ENCODE peak calls at places on chromosomes 3 and 15, in seven cellular contexts. One of them, this sample, is unnamed.

GRCh38 chr15:78000089-78000926 is 77.2 kb downstream of the TBC1D2B start:
- DNase-seq in cardiac fibroblast: peak; percentile 45
- DNase-seq in MM.1S: peak; percentile 75
- DNase-seq in thoracic aorta: no peak
- DNase-seq in PC-9: peak; percentile 66
- DNase-seq in mammary epithelial cell: peak; percentile 16
- DNase-seq in heart right ventricle: peak; percentile 57
- DNase-seq in this sample: no peak

GRCh38 chr15:64460737-64461576 is 579 bp downstream of the ZNF609 start:
- DNase-seq in cardiac fibroblast: peak; percentile 84
- DNase-seq in PC-9: peak; percentile 33
- DNase-seq in MM.1S: peak; percentile 49
- DNase-seq in mammary epithelial cell: peak; percentile 84
- DNase-seq in thoracic aorta: no peak
- DNase-seq in heart right ventricle: peak; percentile 51
- DNase-seq in this sample: peak; percentile 56

GRCh38 chr3:10263549-10264363 is 15.5 kb downstream of the TATDN2 start:
- DNase-seq in heart right ventricle: peak; percentile 28
- DNase-seq in PC-9: peak; percentile 9
- DNase-seq in MM.1S: no peak
- DNase-seq in cardiac fibroblast: peak; percentile 57
- DNase-seq in thoracic aorta: no peak
- DNase-seq in mammary epithelial cell: peak; percentile 18
- DNase-seq in this sample: no peak

GRCh38 chr3:48472673-48472922 is 26.1 kb downstream of the ATRIP start:
- DNase-seq in PC-9: no peak
- DNase-seq in cardiac fibroblast: no peak
- DNase-seq in thoracic aorta: no peak
- DNase-seq in mammary epithelial cell: no peak
- DNase-seq in MM.1S: no peak
- DNase-seq in heart right ventricle: peak; percentile 24
- DNase-seq in this sample: no peak

GRCh38 chr15:29612096-29612495 is 210.2 kb downstream of the TJP1 start:
- DNase-seq in thoracic aorta: no peak
- DNase-seq in cardiac fibroblast: peak; percentile 96
- DNase-seq in heart right ventricle: no peak
- DNase-seq in mammary epithelial cell: no peak
- DNase-seq in PC-9: no peak
- DNase-seq in MM.1S: no peak
- DNase-seq in this sample: peak; percentile 10

GRCh38 chr3:188287339-188287738 is 133.4 kb downstream of the LPP start:
- DNase-seq in heart right ventricle: no peak
- DNase-seq in cardiac fibroblast: no peak
- DNase-seq in PC-9: no peak
- DNase-seq in mammary epithelial cell: no peak
- DNase-seq in MM.1S: no peak
- DNase-seq in thoracic aorta: no peak
- DNase-seq in this sample: no peak

GRCh38 chr3:126456766-126457388 is 18.8 kb downstream of the ZXDC start:
- DNase-seq in heart right ventricle: no peak
- DNase-seq in mammary epithelial cell: no peak
- DNase-seq in PC-9: no peak
- DNase-seq in cardiac fibroblast: no peak
- DNase-seq in MM.1S: no peak
- DNase-seq in thoracic aorta: no peak
- DNase-seq in this sample: no peak

GRCh38 chr15:91963051-91963450 is 109.5 kb downstream of the SLCO3A1 start:
- DNase-seq in cardiac fibroblast: no peak
- DNase-seq in thoracic aorta: no peak
- DNase-seq in PC-9: no peak
- DNase-seq in mammary epithelial cell: no peak
- DNase-seq in MM.1S: no peak
- DNase-seq in heart right ventricle: no peak
- DNase-seq in this sample: no peak

GRCh38 chr15:70121656-70122297 is 24.1 kb upstream of the TLE3 start:
- DNase-seq in PC-9: no peak
- DNase-seq in mammary epithelial cell: peak; percentile 63
- DNase-seq in cardiac fibroblast: peak; percentile 89
- DNase-seq in MM.1S: no peak
- DNase-seq in thoracic aorta: no peak
- DNase-seq in heart right ventricle: no peak
- DNase-seq in this sample: peak; percentile 58

GRCh38 chr3:71255498-71255897 is 328.0 kb downstream of the FOXP1 start:
- DNase-seq in heart right ventricle: no peak
- DNase-seq in thoracic aorta: no peak
- DNase-seq in MM.1S: no peak
- DNase-seq in PC-9: no peak
- DNase-seq in cardiac fibroblast: no peak
- DNase-seq in mammary epithelial cell: no peak
- DNase-seq in this sample: no peak

GRCh38 chr15:79598639-79599038 is 166.5 kb downstream of the MINAR1 start:
- DNase-seq in thoracic aorta: no peak
- DNase-seq in MM.1S: no peak
- DNase-seq in mammary epithelial cell: no peak
- DNase-seq in PC-9: no peak
- DNase-seq in heart right ventricle: no peak
- DNase-seq in cardiac fibroblast: no peak
- DNase-seq in this sample: no peak

GRCh38 chr15:79595271-79595670 is 163.1 kb downstream of the MINAR1 start:
- DNase-seq in MM.1S: no peak
- DNase-seq in mammary epithelial cell: no peak
- DNase-seq in cardiac fibroblast: no peak
- DNase-seq in PC-9: no peak
- DNase-seq in heart right ventricle: no peak
- DNase-seq in thoracic aorta: no peak
- DNase-seq in this sample: no peak

GRCh38 chr15:79595995-79596622 is 164.0 kb downstream of the MINAR1 start:
- DNase-seq in cardiac fibroblast: peak; percentile 87
- DNase-seq in heart right ventricle: peak; percentile 8
- DNase-seq in mammary epithelial cell: peak; percentile 81
- DNase-seq in thoracic aorta: no peak
- DNase-seq in MM.1S: peak; percentile 96
- DNase-seq in PC-9: peak; percentile 55
- DNase-seq in this sample: peak; percentile 22

GRCh38 chr15:79592126-79592525 is 160.0 kb downstream of the MINAR1 start:
- DNase-seq in MM.1S: no peak
- DNase-seq in PC-9: no peak
- DNase-seq in mammary epithelial cell: no peak
- DNase-seq in thoracic aorta: no peak
- DNase-seq in heart right ventricle: no peak
- DNase-seq in cardiac fibroblast: no peak
- DNase-seq in this sample: no peak

GRCh38 chr15:79593119-79593869 is 161.2 kb downstream of the MINAR1 start:
- DNase-seq in MM.1S: no peak
- DNase-seq in heart right ventricle: no peak
- DNase-seq in cardiac fibroblast: peak; percentile 25
- DNase-seq in PC-9: no peak
- DNase-seq in thoracic aorta: no peak
- DNase-seq in mammary epithelial cell: no peak
- DNase-seq in this sample: no peak
- TF ChIP-seq CTCF in MM.1S: peak; percentile 16
- TF ChIP-seq CTCF in heart right ventricle: no peak
- TF ChIP-seq CTCF in cardiac fibroblast: peak; percentile 19
- TF ChIP-seq CTCF in PC-9: peak; percentile 43
- TF ChIP-seq CTCF in thoracic aorta: no peak
- TF ChIP-seq CTCF in mammary epithelial cell: no peak
- TF ChIP-seq CTCF in this sample: peak; percentile 24

DNA sequence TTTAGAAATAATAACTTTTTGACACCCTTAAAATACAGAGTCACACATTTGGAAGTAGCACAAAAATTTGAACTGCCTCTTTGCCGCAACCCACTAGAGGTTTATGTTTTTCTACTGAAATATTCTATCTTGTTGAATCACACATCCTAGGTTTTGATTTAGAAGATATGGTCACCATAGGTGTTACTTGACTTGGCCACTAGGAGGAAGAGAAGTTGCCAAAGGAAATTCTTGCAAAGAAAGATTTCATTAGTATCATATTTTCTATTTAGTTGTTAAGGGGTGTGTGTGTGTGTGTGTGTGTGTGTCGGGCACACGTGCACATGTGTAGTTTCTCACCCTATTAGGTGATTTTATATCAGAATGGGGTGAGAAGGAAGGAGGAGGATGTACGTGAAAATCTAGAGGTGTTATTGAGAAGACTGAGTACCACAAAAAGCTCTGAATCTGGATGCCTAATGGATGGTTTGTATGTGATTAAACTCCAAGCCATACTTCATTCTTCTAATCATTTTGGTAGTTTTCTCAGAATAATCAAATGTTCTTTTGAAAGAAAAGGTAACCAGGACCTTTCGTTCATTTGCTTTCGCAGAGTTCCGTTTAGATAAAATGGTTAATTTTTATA is 31.5 kb downstream of the ZFAND6 start:
- DNase-seq in thoracic aorta: no peak
- DNase-seq in MM.1S: peak; percentile 14
- DNase-seq in heart right ventricle: no peak
- DNase-seq in cardiac fibroblast: peak; percentile 25
- DNase-seq in PC-9: no peak
- DNase-seq in mammary epithelial cell: no peak
- DNase-seq in this sample: no peak
- TF ChIP-seq CTCF in thoracic aorta: peak; percentile 15
- TF ChIP-seq CTCF in MM.1S: peak; percentile 43
- TF ChIP-seq CTCF in heart right ventricle: peak; percentile 8
- TF ChIP-seq CTCF in cardiac fibroblast: peak; percentile 38
- TF ChIP-seq CTCF in PC-9: peak; percentile 69
- TF ChIP-seq CTCF in mammary epithelial cell: peak; percentile 47
- TF ChIP-seq CTCF in this sample: peak; percentile 22

GRCh38 chr3:38739931-38740330 is 76.1 kb downstream of the SCN10A start:
- DNase-seq in thoracic aorta: no peak
- DNase-seq in mammary epithelial cell: no peak
- DNase-seq in PC-9: no peak
- DNase-seq in cardiac fibroblast: no peak
- DNase-seq in MM.1S: no peak
- DNase-seq in heart right ventricle: no peak
- DNase-seq in this sample: no peak

GRCh38 chr3:38742551-38742950 is 73.5 kb downstream of the SCN10A start:
- DNase-seq in PC-9: no peak
- DNase-seq in MM.1S: no peak
- DNase-seq in mammary epithelial cell: no peak
- DNase-seq in cardiac fibroblast: no peak
- DNase-seq in thoracic aorta: no peak
- DNase-seq in heart right ventricle: no peak
- DNase-seq in this sample: no peak

GRCh38 chr3:38739396-38739689 is 76.7 kb downstream of the SCN10A start:
- DNase-seq in PC-9: no peak
- DNase-seq in heart right ventricle: no peak
- DNase-seq in cardiac fibroblast: peak; percentile 12
- DNase-seq in MM.1S: no peak
- DNase-seq in thoracic aorta: no peak
- DNase-seq in mammary epithelial cell: no peak
- DNase-seq in this sample: no peak

DNA sequence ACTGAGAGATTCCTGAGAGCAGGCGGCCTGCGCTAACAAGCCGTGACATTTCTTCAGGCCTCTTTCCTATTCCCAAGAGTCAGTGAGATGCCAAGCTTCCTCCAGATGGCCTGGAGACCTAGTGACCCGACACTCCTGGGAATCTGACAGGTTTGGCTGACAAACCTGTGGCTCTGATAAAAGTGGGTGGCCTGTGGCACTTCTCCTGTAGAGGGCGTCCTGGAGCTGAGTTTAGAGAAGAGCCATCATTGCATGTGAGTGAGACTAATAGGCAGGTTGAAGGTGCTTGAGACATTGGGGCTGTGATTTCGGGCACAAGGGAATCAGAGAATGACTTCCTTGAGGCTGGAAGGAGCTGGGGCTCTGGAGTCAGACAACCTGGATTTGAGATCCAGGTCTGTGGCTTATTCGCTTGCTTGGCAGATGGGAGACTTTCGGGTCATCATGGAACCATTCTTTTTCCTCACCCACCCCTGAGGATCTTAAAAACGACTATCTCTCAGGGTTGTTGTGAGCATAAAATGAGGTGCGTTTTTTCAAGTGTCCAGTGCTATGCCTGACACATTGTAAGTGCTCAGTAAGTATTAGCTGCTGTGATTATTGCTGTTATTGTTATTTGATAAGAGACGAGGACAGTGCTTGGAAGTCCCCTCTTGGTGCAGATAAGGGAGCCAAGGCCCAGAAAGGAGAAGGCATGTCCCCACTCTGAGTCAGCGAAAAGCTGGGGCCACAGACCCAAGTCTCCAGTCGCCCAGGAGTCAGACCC is 77.2 kb downstream of the SCN10A start:
- DNase-seq in thoracic aorta: no peak
- DNase-seq in mammary epithelial cell: peak; percentile 32
- DNase-seq in cardiac fibroblast: peak; percentile 63
- DNase-seq in heart right ventricle: peak; percentile 16
- DNase-seq in MM.1S: peak; percentile 21
- DNase-seq in PC-9: peak; percentile 13
- DNase-seq in this sample: no peak
- TF ChIP-seq CTCF in thoracic aorta: peak; percentile 16
- TF ChIP-seq CTCF in mammary epithelial cell: peak; percentile 87
- TF ChIP-seq CTCF in cardiac fibroblast: peak; percentile 87
- TF ChIP-seq CTCF in heart right ventricle: peak; percentile 47
- TF ChIP-seq CTCF in MM.1S: peak; percentile 59
- TF ChIP-seq CTCF in PC-9: peak; percentile 48
- TF ChIP-seq CTCF in this sample: peak; percentile 64

GRCh38 chr3:172210355-172210754 is 171.0 kb downstream of the FNDC3B start:
- DNase-seq in MM.1S: no peak
- DNase-seq in thoracic aorta: no peak
- DNase-seq in PC-9: no peak
- DNase-seq in mammary epithelial cell: no peak
- DNase-seq in cardiac fibroblast: peak; percentile 67
- DNase-seq in heart right ventricle: no peak
- DNase-seq in this sample: no peak
- TF ChIP-seq CTCF in MM.1S: no peak
- TF ChIP-seq CTCF in thoracic aorta: no peak
- TF ChIP-seq CTCF in PC-9: no peak
- TF ChIP-seq CTCF in mammary epithelial cell: no peak
- TF ChIP-seq CTCF in cardiac fibroblast: no peak
- TF ChIP-seq CTCF in heart right ventricle: no peak
- TF ChIP-seq CTCF in this sample: no peak

DNA sequence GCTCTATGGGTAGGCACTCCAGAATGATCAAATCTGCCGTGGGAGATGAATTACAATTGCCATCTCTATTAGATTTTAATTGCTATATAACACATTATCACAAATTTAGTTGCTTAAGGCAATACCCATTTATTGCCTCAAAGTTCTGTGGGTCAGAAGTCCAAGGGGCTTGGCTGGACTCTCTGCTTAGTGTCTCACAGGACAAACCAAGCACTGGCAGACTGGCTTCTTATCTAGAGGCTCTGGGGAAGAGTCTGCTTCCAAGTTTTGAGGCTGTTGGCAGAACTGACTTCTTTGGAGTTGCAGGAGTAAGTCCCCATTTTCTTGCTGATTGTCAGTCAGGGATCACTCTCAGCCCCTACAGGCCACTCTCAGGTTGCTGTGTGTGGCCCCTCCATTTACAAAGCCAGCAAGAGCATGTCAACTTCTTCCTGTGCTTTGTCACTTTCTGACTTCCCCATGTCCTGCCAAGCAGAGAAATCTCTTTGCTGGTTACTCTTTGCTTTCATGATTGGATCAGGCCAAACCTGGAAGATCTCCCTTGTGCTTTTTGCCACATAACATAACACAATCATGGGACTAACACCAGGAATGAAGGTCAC is 93.5 kb upstream of the PRICKLE2 start:
- DNase-seq in mammary epithelial cell: no peak
- DNase-seq in MM.1S: no peak
- DNase-seq in heart right ventricle: no peak
- DNase-seq in thoracic aorta: no peak
- DNase-seq in PC-9: no peak
- DNase-seq in cardiac fibroblast: no peak
- DNase-seq in this sample: no peak
- TF ChIP-seq CTCF in mammary epithelial cell: no peak
- TF ChIP-seq CTCF in MM.1S: no peak
- TF ChIP-seq CTCF in heart right ventricle: no peak
- TF ChIP-seq CTCF in thoracic aorta: no peak
- TF ChIP-seq CTCF in PC-9: no peak
- TF ChIP-seq CTCF in cardiac fibroblast: no peak
- TF ChIP-seq CTCF in this sample: no peak

GRCh38 chr3:194469977-194470376 is 16.8 kb downstream of the ATP13A3 start:
- DNase-seq in heart right ventricle: no peak
- DNase-seq in PC-9: no peak
- DNase-seq in MM.1S: no peak
- DNase-seq in mammary epithelial cell: no peak
- DNase-seq in thoracic aorta: no peak
- DNase-seq in cardiac fibroblast: no peak
- DNase-seq in this sample: no peak
- TF ChIP-seq CTCF in heart right ventricle: no peak
- TF ChIP-seq CTCF in PC-9: no peak
- TF ChIP-seq CTCF in MM.1S: no peak
- TF ChIP-seq CTCF in mammary epithelial cell: no peak
- TF ChIP-seq CTCF in thoracic aorta: no peak
- TF ChIP-seq CTCF in cardiac fibroblast: no peak
- TF ChIP-seq CTCF in this sample: no peak

This sample was measured in AG09319.